ENCODE peak calls at places on chromosomes 7 and 10, in five cellular contexts. One of them, this sample, is unnamed.

GRCh38 chr10:121244791-121245190 is 353.5 kb downstream of the FGFR2 start:
- DNase-seq in GM04504: no peak
- DNase-seq in mammary epithelial cell: no peak
- DNase-seq in iPS DF 19.7: no peak
- DNase-seq in GM12865: no peak
- DNase-seq in this sample: no peak

GRCh38 chr7:46206474-46207060 is 285.5 kb upstream of the IGFBP3 start:
- DNase-seq in GM04504: no peak
- DNase-seq in GM12865: peak; percentile 78
- DNase-seq in mammary epithelial cell: peak; percentile 63
- DNase-seq in iPS DF 19.7: no peak
- DNase-seq in this sample: no peak

GRCh38 chr10:77715081-77715480 is 77.5 kb upstream of the KCNMA1 start:
- DNase-seq in GM12865: peak; percentile 34
- DNase-seq in GM04504: no peak
- DNase-seq in iPS DF 19.7: no peak
- DNase-seq in mammary epithelial cell: no peak
- DNase-seq in this sample: no peak

GRCh38 chr7:75019800-75020199 is 53.8 kb downstream of the RCC1L start:
- DNase-seq in GM04504: no peak
- DNase-seq in iPS DF 19.7: no peak
- DNase-seq in mammary epithelial cell: no peak
- DNase-seq in GM12865: no peak
- DNase-seq in this sample: no peak

GRCh38 chr7:78148166-78148894 is 349.8 kb downstream of the PHTF2 start:
- DNase-seq in GM12865: no peak
- DNase-seq in mammary epithelial cell: no peak
- DNase-seq in GM04504: no peak
- DNase-seq in iPS DF 19.7: no peak
- DNase-seq in this sample: no peak

GRCh38 chr7:116426428-116427156 is 72.9 kb upstream of the CAV2 start:
- DNase-seq in GM12865: no peak
- DNase-seq in mammary epithelial cell: peak; percentile 76
- DNase-seq in iPS DF 19.7: no peak
- DNase-seq in GM04504: peak; percentile 69
- DNase-seq in this sample: peak; percentile 98

GRCh38 chr10:26737730-26738129 is 40.2 kb downstream of the PDSS1 start:
- DNase-seq in GM04504: peak; percentile 17
- DNase-seq in GM12865: peak; percentile 94
- DNase-seq in mammary epithelial cell: peak; percentile 56
- DNase-seq in iPS DF 19.7: no peak
- DNase-seq in this sample: no peak

GRCh38 chr7:47884675-47885074 is 63.6 kb downstream of the PKD1L1 start:
- DNase-seq in GM04504: no peak
- DNase-seq in mammary epithelial cell: peak; percentile 8
- DNase-seq in GM12865: no peak
- DNase-seq in iPS DF 19.7: no peak
- DNase-seq in this sample: no peak

GRCh38 chr7:20741801-20742200 is 44.9 kb downstream of the SP8 start:
- DNase-seq in mammary epithelial cell: no peak
- DNase-seq in iPS DF 19.7: no peak
- DNase-seq in GM04504: no peak
- DNase-seq in GM12865: no peak
- DNase-seq in this sample: no peak

GRCh38 chr10:31146496-31147219 is 115.0 kb upstream of the ZNF438 start:
- DNase-seq in iPS DF 19.7: no peak
- DNase-seq in GM04504: peak; percentile 53
- DNase-seq in GM12865: no peak
- DNase-seq in mammary epithelial cell: peak; percentile 72
- DNase-seq in this sample: peak; percentile 53

GRCh38 chr10:129101232-129101980 is 365.6 kb upstream of the MGMT start:
- DNase-seq in mammary epithelial cell: no peak
- DNase-seq in iPS DF 19.7: no peak
- DNase-seq in GM12865: no peak
- DNase-seq in GM04504: no peak
- DNase-seq in this sample: no peak

This sample was measured in endothelial cell of umbilical vein.